ENCODE peak calls at places on chromosomes 13 and 19, in five cellular contexts. One of them, this sample, is unnamed.
A peak's percentile ranks its signal among the peaks of the same experiment; 100 is the strongest.

GRCh38 chr13:97367427-97367826 is 66.5 kb upstream of the RAP2A start:
- DNase-seq in esophagus squamous epithelium: no peak
- DNase-seq in A549: no peak
- DNase-seq in K562: no peak
- DNase-seq in kidney: peak; percentile 77
- DNase-seq in this sample: no peak

GRCh38 chr13:113770441-113770840 is 11.4 kb downstream of the TMEM255B start:
- DNase-seq in esophagus squamous epithelium: no peak
- DNase-seq in A549: no peak
- DNase-seq in K562: no peak
- DNase-seq in kidney: no peak
- DNase-seq in this sample: no peak

GRCh38 chr13:82688400-82688999 is 1193.8 kb downstream of the SLITRK1 start:
- DNase-seq in esophagus squamous epithelium: no peak
- DNase-seq in A549: no peak
- DNase-seq in K562: no peak
- DNase-seq in kidney: no peak
- DNase-seq in this sample: no peak

GRCh38 chr19:12782174-12782423 is 6.7 kb upstream of the HOOK2 start:
- DNase-seq in esophagus squamous epithelium: peak; percentile 67
- DNase-seq in A549: no peak
- DNase-seq in K562: no peak
- DNase-seq in kidney: no peak
- DNase-seq in this sample: no peak

GRCh38 chr19:4023600-4024398 is 16.3 kb downstream of the PIAS4 start:
- DNase-seq in esophagus squamous epithelium: no peak
- DNase-seq in A549: no peak
- DNase-seq in K562: no peak
- DNase-seq in kidney: peak; percentile 79
- DNase-seq in this sample: peak; percentile 46

GRCh38 chr13:24505256-24505655 is 7.3 kb downstream of the PARP4 start:
- DNase-seq in esophagus squamous epithelium: no peak
- DNase-seq in A549: no peak
- DNase-seq in K562: peak; percentile 12
- DNase-seq in kidney: no peak
- DNase-seq in this sample: no peak

GRCh38 chr19:43468354-43469159 is 3.1 kb upstream of the LYPD3 start:
- DNase-seq in esophagus squamous epithelium: no peak
- DNase-seq in A549: no peak
- DNase-seq in K562: no peak
- DNase-seq in kidney: no peak
- DNase-seq in this sample: no peak

GRCh38 chr19:771332-771785 is 20.4 kb downstream of the MISP start:
- DNase-seq in esophagus squamous epithelium: no peak
- DNase-seq in A549: no peak
- DNase-seq in K562: peak; percentile 74
- DNase-seq in kidney: peak; percentile 78
- DNase-seq in this sample: no peak

GRCh38 chr13:25752957-25753540 is 298.8 kb downstream of the SHISA2 start:
- DNase-seq in esophagus squamous epithelium: no peak
- DNase-seq in A549: no peak
- DNase-seq in K562: no peak
- DNase-seq in kidney: no peak
- DNase-seq in this sample: no peak

GRCh38 chr19:58170860-58171259 is 12.0 kb upstream of the ZNF274 start:
- DNase-seq in esophagus squamous epithelium: no peak
- DNase-seq in A549: peak; percentile 19
- DNase-seq in K562: no peak
- DNase-seq in kidney: no peak
- DNase-seq in this sample: no peak

GRCh38 chr13:95027638-95028037 is 273.6 kb downstream of the ABCC4 start:
- DNase-seq in esophagus squamous epithelium: no peak
- DNase-seq in A549: no peak
- DNase-seq in K562: no peak
- DNase-seq in kidney: no peak
- DNase-seq in this sample: no peak

GRCh38 chr19:33462112-33462726 is 59.4 kb downstream of the PEPD start:
- DNase-seq in esophagus squamous epithelium: no peak
- DNase-seq in A549: no peak
- DNase-seq in K562: no peak
- DNase-seq in kidney: peak; percentile 59
- DNase-seq in this sample: peak; percentile 24

GRCh38 chr13:77724092-77724491 is 26.6 kb downstream of the SLAIN1 start:
- DNase-seq in esophagus squamous epithelium: no peak
- DNase-seq in A549: no peak
- DNase-seq in K562: no peak
- DNase-seq in kidney: no peak
- DNase-seq in this sample: no peak

DNA sequence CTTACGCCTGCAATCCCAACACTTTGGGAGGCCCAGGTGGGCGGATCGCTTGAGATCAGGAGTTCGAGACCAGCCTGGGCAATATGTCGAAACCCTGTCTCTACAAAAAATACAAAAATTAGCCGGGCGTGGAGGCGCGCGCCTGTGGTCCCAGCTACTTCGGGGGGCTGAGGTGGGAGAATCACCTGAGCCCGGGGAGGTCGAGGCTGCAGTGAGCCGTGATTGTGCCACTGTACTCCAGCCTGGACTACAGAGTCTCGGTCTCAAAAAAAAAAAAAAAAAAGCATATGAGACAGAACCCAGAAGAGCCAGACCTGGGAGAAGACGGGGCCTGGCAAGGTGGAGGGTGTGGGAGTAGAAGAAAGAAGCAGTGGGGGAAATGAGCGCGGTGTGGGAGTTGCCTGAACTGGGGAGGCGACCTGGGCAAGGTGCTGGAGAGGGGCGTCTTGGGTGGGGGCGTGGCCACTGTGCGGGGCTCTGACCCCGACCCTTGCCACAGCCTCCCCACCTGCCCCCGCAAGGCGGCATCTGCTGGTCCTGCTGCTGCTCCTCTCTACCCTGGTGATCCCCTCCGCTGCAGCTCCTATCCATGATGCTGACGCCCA is 508 bp downstream of the DKKL1 start:
- DNase-seq in esophagus squamous epithelium: no peak
- DNase-seq in A549: no peak
- DNase-seq in K562: peak; percentile 53
- DNase-seq in kidney: peak; percentile 82
- DNase-seq in this sample: no peak
- H3K4me3 ChIP-seq in esophagus squamous epithelium: peak overlapping the region; percentile 70
- H3K4me3 ChIP-seq in A549: peak overlapping the region; percentile 44
- H3K4me3 ChIP-seq in K562: peak overlapping the region; percentile 31
- H3K4me3 ChIP-seq in kidney: peak overlapping the region; percentile 68
- H3K4me3 ChIP-seq in this sample: peak overlapping the region; percentile 81

DNA sequence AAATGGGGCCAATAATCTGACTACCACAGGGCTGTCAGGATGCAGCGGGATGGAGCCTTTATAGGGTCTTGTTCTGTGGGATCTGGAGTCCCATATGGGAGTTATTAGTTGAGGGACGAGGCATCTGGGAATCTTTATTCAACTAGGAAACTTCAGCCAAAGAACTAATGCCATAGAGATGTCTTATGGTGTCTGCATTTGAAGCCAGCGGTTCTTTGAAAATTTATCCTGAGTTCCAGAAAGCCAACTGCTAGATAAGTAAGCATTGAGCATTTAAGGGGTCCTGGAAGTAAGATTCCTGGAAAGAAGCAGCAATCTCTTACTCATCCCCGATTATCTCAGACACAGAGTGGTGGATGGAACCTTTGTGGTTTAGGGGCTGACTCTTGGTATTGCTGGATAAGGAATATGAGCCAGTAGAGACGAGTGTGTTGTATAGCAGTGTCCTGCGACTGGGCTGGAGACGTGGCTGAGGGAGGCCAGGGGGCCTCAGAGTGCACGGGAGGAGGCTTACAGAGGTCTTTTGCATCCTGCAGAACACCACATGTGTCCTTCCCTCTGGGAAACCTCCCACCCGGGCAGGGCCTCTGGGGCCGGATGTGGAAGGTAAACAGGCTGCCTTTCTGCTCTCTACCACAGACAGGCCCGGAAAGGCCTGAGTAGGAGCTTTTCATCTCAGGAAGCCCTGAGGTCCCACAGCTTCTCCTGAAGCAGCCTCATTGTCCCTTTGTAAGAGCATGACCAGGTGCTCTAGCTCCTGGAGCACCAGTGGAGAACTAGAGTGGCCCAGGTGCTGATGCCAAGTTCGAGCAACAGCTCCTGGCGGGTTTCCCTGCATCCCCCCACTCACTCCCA is 28.8 kb downstream of the ACTN4 start:
- DNase-seq in esophagus squamous epithelium: no peak
- DNase-seq in A549: no peak
- DNase-seq in K562: peak; percentile 62
- DNase-seq in kidney: peak; percentile 69
- DNase-seq in this sample: no peak
- H3K4me1 ChIP-seq in esophagus squamous epithelium: peaks cover 35% of the 10 kb centered on the region
- H3K4me1 ChIP-seq in A549: peaks cover 90% of the 10 kb centered on the region
- H3K4me1 ChIP-seq in K562: peaks cover 53% of the 10 kb centered on the region
- H3K4me1 ChIP-seq in kidney: peaks cover 73% of the 10 kb centered on the region
- H3K4me1 ChIP-seq in this sample: peaks cover 81% of the 10 kb centered on the region

GRCh38 chr13:108115739-108116138 is 99.6 kb downstream of the LIG4 start:
- DNase-seq in esophagus squamous epithelium: no peak
- DNase-seq in A549: no peak
- DNase-seq in K562: no peak
- DNase-seq in kidney: no peak
- DNase-seq in this sample: no peak
- H3K4me3 ChIP-seq in esophagus squamous epithelium: no peak overlapping the region
- H3K4me3 ChIP-seq in A549: no peak overlapping the region
- H3K4me3 ChIP-seq in K562: no peak overlapping the region
- H3K4me3 ChIP-seq in kidney: no peak overlapping the region
- H3K4me3 ChIP-seq in this sample: no peak overlapping the region

GRCh38 chr19:6241056-6241455 is 38.7 kb downstream of the MLLT1 start:
- DNase-seq in esophagus squamous epithelium: no peak
- DNase-seq in A549: no peak
- DNase-seq in K562: no peak
- DNase-seq in kidney: peak; percentile 61
- DNase-seq in this sample: peak; percentile 39

GRCh38 chr19:6238256-6238642 is 41.5 kb downstream of the MLLT1 start:
- DNase-seq in esophagus squamous epithelium: no peak
- DNase-seq in A549: no peak
- DNase-seq in K562: peak; percentile 69
- DNase-seq in kidney: no peak
- DNase-seq in this sample: no peak

GRCh38 chr19:6239871-6240676 is 39.7 kb downstream of the MLLT1 start:
- DNase-seq in esophagus squamous epithelium: no peak
- DNase-seq in A549: no peak
- DNase-seq in K562: peak; percentile 47
- DNase-seq in kidney: no peak
- DNase-seq in this sample: peak; percentile 13

GRCh38 chr19:6238643-6239281 is 41.0 kb downstream of the MLLT1 start:
- DNase-seq in esophagus squamous epithelium: no peak
- DNase-seq in A549: no peak
- DNase-seq in K562: no peak
- DNase-seq in kidney: peak; percentile 65
- DNase-seq in this sample: peak; percentile 50

GRCh38 chr19:6239401-6239844 is 40.4 kb downstream of the MLLT1 start:
- DNase-seq in esophagus squamous epithelium: no peak
- DNase-seq in A549: no peak
- DNase-seq in K562: peak; percentile 48
- DNase-seq in kidney: no peak
- DNase-seq in this sample: no peak
- H3K4me1 ChIP-seq in esophagus squamous epithelium: peaks cover 72% of the 10 kb centered on the region
- H3K4me1 ChIP-seq in A549: no peaks in the 10 kb centered on the region
- H3K4me1 ChIP-seq in K562: peaks cover 66% of the 10 kb centered on the region
- H3K4me1 ChIP-seq in kidney: peaks cover 18% of the 10 kb centered on the region
- H3K4me1 ChIP-seq in this sample: peaks cover 93% of the 10 kb centered on the region

GRCh38 chr19:2636897-2637683 is 65.4 kb downstream of the GNG7 start:
- DNase-seq in esophagus squamous epithelium: no peak
- DNase-seq in A549: peak; percentile 67
- DNase-seq in K562: peak; percentile 87
- DNase-seq in kidney: peak; percentile 85
- DNase-seq in this sample: peak; percentile 83

GRCh38 chr19:2641332-2641698 is 61.2 kb downstream of the GNG7 start:
- DNase-seq in esophagus squamous epithelium: no peak
- DNase-seq in A549: no peak
- DNase-seq in K562: no peak
- DNase-seq in kidney: no peak
- DNase-seq in this sample: no peak

GRCh38 chr19:2638417-2638940 is 64.0 kb downstream of the GNG7 start:
- DNase-seq in esophagus squamous epithelium: no peak
- DNase-seq in A549: no peak
- DNase-seq in K562: no peak
- DNase-seq in kidney: peak; percentile 41
- DNase-seq in this sample: no peak

GRCh38 chr19:2640563-2641331 is 61.7 kb downstream of the GNG7 start:
- DNase-seq in esophagus squamous epithelium: no peak
- DNase-seq in A549: no peak
- DNase-seq in K562: no peak
- DNase-seq in kidney: peak; percentile 54
- DNase-seq in this sample: no peak

DNA sequence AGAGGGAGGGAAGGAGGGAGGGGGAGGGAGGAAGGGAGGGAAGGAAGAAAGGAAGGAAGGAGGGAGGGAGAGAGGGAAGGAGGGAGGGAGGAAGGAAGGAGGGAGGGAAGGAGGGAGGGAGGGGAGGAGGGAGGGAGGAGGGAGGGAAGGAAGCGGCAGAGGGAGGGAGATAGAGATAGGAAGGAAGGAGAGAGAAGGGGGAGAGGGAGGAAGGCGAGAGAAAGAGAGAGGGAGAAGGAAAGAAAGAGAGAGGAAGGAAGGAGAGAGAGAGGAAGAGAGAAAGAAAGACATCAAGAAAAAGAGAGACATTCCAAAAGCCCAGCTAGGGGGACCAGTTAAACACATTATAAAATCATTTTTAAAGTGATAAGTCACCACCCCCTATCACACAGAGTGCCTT is 62.5 kb downstream of the GNG7 start:
- DNase-seq in esophagus squamous epithelium: no peak
- DNase-seq in A549: no peak
- DNase-seq in K562: no peak
- DNase-seq in kidney: no peak
- DNase-seq in this sample: no peak
- H3K4me3 ChIP-seq in esophagus squamous epithelium: no peak overlapping the region
- H3K4me3 ChIP-seq in A549: no peak overlapping the region
- H3K4me3 ChIP-seq in K562: no peak overlapping the region
- H3K4me3 ChIP-seq in kidney: no peak overlapping the region
- H3K4me3 ChIP-seq in this sample: no peak overlapping the region

DNA sequence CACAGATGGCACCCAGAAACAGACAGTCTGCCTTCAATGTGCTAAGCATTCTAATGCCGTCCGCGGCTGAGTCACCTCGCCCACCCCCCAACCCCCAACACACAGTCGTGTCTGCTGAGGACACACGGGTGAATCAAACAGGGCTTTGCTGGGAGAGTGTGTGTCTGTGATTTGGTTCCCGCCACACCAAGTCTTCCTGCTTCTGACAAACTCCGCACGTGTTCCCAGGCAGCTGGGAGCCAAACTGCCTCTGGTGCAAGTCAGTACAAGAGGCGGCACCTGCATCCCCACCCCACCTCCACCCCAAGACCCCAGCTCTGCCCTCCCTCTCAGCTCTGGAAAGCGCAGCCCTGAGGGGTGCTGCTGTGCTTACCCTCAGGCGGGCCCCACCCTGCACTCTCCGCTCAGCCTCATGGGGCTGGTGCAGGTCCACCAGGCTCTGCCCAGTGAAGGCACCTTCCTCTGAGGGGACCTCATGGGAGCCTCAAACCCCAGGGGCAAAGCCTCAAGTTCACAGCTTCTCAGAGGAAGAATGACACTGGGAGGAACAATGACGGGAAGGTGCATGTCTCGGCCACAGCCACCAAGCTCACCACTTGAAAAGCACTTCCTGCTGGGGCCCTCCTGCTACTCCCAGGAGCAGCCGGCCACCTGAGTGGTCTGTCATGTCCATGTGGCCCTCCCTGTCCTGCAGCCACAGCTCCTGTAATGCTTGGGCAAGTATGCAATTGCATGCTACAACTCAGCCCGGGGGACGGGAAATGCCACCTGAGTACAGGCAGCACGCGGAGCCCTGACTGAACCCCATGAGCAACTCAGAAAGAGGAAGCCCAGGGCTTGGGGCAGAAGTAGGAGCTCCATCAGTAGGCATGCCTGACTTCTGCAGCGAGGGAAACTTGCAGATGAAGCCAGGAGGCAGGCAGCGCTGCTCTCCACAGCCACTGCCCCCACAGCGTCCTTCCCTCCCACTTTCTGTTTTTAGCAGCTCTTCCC is 15.1 kb upstream of the SLC35E1 start:
- DNase-seq in esophagus squamous epithelium: no peak
- DNase-seq in A549: no peak
- DNase-seq in K562: no peak
- DNase-seq in kidney: peak; percentile 81
- DNase-seq in this sample: peak; percentile 75
- H3K4me1 ChIP-seq in esophagus squamous epithelium: peaks cover 44% of the 10 kb centered on the region
- H3K4me1 ChIP-seq in A549: peaks cover 38% of the 10 kb centered on the region
- H3K4me1 ChIP-seq in K562: peaks cover 76% of the 10 kb centered on the region
- H3K4me1 ChIP-seq in kidney: peaks cover 31% of the 10 kb centered on the region
- H3K4me1 ChIP-seq in this sample: peaks cover 90% of the 10 kb centered on the region